ENCODE peak calls at places on chromosome 18, in eight cellular contexts. G is Peyer's patch, C is K562, O is OCI-LY7, X is HL-60, J is adrenal gland, Y is astrocyte of the cerebellum, M is mucosa of descending colon. K is an unnamed sample.

GRCh38 chr18:56459451-56459777 is 179.0 kb downstream of the TXNL1 start:
- DNase-seq in G (no peak), J (peak; percentile 25), Y (no peak), X (no peak), O (no peak), C (no peak), M (no peak), K (no peak)

GRCh38 chr18:46261799-46262198 is 157.6 kb downstream of the HAUS1 start:
- DNase-seq in C (no peak), J (no peak), M (no peak), O (no peak), Y (no peak), G (no peak), X (no peak), K (no peak)

GRCh38 chr18:25805323-25805722 is 285.1 kb downstream of the SS18 start:
- DNase-seq in C (no peak), Y (no peak), M (no peak), J (peak; percentile 83), G (no peak), O (no peak), X (no peak), K (no peak)

GRCh38 chr18:37783771-37784170 is 218.2 kb upstream of the CELF4 start:
- DNase-seq in G (no peak), X (no peak), M (no peak), Y (no peak), J (no peak), O (no peak), C (no peak), K (no peak)

GRCh38 chr18:22683196-22683676 is 249.9 kb upstream of the RBBP8 start:
- DNase-seq in J (peak; percentile 79), C (no peak), X (no peak), Y (peak; percentile 78), O (no peak), G (no peak), M (peak; percentile 99), K (peak; percentile 82)

GRCh38 chr18:46424898-46425297 is 232.1 kb downstream of the LOXHD1 start:
- DNase-seq in X (no peak), C (no peak), J (no peak), G (no peak), O (no peak), Y (no peak), M (no peak), K (no peak)

GRCh38 chr18:6069103-6069502 is 173.8 kb upstream of the TMEM200C start:
- DNase-seq in Y (no peak), X (no peak), G (no peak), M (no peak), O (no peak), C (no peak), J (no peak), K (no peak)

GRCh38 chr18:72544092-72544886 is at the start of gene CBLN2:
- DNase-seq in C (peak; percentile 31), G (no peak), X (peak; percentile 4), Y (peak; percentile 53), M (peak; percentile 36), J (peak; percentile 24), O (no peak), K (no peak)

GRCh38 chr18:70234667-70235459 is 29.4 kb upstream of the RTTN start:
- DNase-seq in M (no peak), J (no peak), O (no peak), Y (no peak), X (no peak), G (no peak), C (peak; percentile 9), K (no peak)

GRCh38 chr18:76340410-76340809 is 154.6 kb downstream of the ZNF516 start:
- DNase-seq in C (no peak), G (no peak), Y (no peak), O (no peak), J (no peak), M (no peak), X (no peak), K (no peak)

GRCh38 chr18:54089749-54090459 is 134.6 kb downstream of the MBD2 start:
- DNase-seq in Y (no peak), O (no peak), C (no peak), M (no peak), G (no peak), X (no peak), J (no peak), K (no peak)

GRCh38 chr18:33128581-33128980 is 311.9 kb downstream of the CCDC178 start:
- DNase-seq in O (no peak), X (no peak), G (no peak), Y (no peak), J (no peak), M (no peak), C (no peak), K (no peak)

GRCh38 chr18:74013955-74014354 is 133.7 kb downstream of the FBXO15 start:
- DNase-seq in C (no peak), J (peak; percentile 13), Y (peak; percentile 78), M (no peak), G (no peak), X (peak; percentile 53), O (no peak), K (no peak)

GRCh38 chr18:48769006-48769646 is 181.6 kb downstream of the SMAD7 start:
- DNase-seq in C (no peak), J (no peak), M (no peak), Y (no peak), X (no peak), G (no peak), O (no peak), K (no peak)
- TF ChIP-seq CTCF in C (no peak), J (no peak), M (no peak), Y (peak; percentile 11), X (no peak), G (no peak), O (no peak), K (no peak)

DNA sequence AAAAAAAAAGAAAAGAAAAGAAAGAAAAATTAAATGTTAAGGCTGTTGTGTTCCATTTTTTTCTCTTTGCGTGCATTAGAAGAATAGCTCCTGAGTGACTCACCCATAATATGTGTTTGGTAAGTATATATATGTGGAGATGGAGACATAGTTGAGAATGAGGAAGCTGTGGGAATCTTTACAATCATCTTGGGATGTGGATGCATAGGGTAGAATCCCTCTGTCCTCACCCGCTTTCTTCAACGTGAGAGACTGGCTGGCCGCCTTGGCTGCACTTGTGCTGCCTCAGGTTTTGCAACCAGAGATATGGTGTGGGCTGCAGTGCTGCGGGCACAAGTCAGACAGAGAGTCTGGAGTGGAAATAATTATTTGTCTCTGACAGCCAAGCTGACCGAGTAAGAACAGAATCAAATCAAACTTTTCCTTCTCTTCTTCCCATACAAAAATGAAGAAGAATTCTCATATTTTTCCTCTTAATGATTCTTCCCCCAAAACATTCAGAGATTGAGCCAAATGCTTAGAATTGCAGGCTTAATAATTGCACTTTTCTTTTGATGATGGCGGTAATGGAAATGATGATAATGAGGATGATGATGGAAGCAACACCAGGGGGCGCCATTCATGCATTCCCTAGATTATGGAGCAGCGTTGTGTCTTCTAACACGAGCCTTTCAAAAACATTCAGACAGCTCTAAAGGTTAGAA is 48.5 kb downstream of the SERPINB7 start:
- DNase-seq in C (peak; percentile 7), Y (no peak), G (no peak), O (peak; percentile 5), X (no peak), M (peak; percentile 71), J (peak; percentile 65), K (peak; percentile 37)
- TF ChIP-seq CTCF in C (peak; percentile 25), Y (no peak), G (peak; percentile 21), O (peak; percentile 66), X (peak; percentile 14), M (no peak), J (peak; percentile 34), K (no peak)

GRCh38 chr18:48540329-48541025 is 1.6 kb downstream of the CTIF start:
- DNase-seq in C (peak; percentile 70), J (peak; percentile 68), Y (no peak), X (peak; percentile 68), G (peak; percentile 34), M (peak; percentile 77), O (no peak), K (peak; percentile 37)
- TF ChIP-seq CTCF in C (no peak), J (peak; percentile 8), Y (peak; percentile 25), X (no peak), G (no peak), M (no peak), O (no peak), K (no peak)

GRCh38 chr18:79575891-79576685 is 103.5 kb upstream of the CTDP1 start:
- DNase-seq in G (no peak), O (no peak), M (no peak), X (no peak), C (no peak), J (no peak), Y (no peak), K (peak; percentile 18)
- TF ChIP-seq CTCF in G (no peak), O (no peak), M (no peak), X (no peak), C (no peak), J (no peak), Y (no peak), K (no peak)

DNA sequence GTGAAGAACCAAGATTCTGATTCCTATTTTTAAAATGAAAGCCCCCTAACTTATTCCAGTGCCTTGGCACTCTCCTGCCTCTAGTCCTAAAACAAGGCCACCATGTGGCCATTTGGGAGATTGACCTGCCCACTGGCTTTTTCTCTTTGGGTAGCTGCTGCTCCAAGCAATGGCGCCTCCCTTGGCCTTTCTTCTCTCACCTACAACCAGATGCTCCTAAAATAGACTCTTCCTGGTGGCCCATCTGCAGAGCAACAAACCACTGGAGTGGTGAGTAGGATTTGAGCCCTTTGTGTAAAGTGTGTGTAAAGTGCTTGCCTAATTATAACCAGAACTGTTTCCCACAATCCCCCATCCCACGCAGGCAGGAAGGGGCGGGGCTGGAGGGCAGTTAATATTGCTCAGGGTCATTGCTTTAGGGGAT is 114.2 kb downstream of the FHOD3 start:
- DNase-seq in G (no peak), X (no peak), M (peak; percentile 18), Y (no peak), O (no peak), J (no peak), C (peak; percentile 48), K (no peak)
- TF ChIP-seq CTCF in G (no peak), X (no peak), M (no peak), Y (peak; percentile 56), O (peak; percentile 27), J (peak; percentile 36), C (peak; percentile 68), K (no peak)

GRCh38 chr18:58407649-58408407 is 221.1 kb downstream of the ALPK2 start:
- DNase-seq in G (no peak), M (no peak), J (no peak), C (no peak), Y (no peak), O (no peak), X (no peak), K (no peak)
- TF ChIP-seq CTCF in G (no peak), M (no peak), J (no peak), C (no peak), Y (no peak), O (no peak), X (no peak), K (no peak)

DNA sequence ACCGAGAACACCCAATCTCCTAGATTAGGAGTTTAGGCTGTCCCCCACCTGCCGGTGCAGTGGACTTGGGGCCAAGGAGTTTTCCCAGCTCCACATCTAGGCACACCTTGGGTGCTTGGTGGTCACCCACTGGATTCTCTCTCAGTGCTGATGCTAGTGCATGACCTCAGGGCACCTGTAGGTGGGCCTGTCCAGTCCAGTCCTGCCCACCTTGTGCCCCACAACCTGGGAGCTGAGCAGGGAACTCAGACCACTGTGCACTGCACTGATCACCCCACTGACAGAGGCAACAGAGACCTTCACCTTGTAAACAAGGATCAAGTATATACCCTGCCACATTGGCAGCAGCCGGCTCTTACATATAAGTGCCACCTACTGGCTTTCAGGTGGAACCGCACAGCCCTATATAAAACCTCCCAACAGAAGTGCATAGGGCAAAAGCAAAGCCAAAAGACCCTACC is 12.7 kb upstream of the CDH19 start:
- DNase-seq in G (no peak), O (no peak), C (no peak), M (peak; percentile 33), X (no peak), Y (no peak), J (no peak), K (no peak)
- TF ChIP-seq CTCF in G (no peak), O (peak; percentile 42), C (no peak), M (peak; percentile 32), X (peak; percentile 43), Y (peak; percentile 61), J (no peak), K (no peak)